ENCODE peak calls at places on chromosomes 16 and 17, in six cellular contexts. S, Z, I, R, B and Y are unnamed samples. For H3K36me3, the result is how much of the 10 kb centered on the place peaks cover.

GRCh38 chr16:69798466-69798865 is 36.3 kb downstream of the WWP2 start:
- DNase-seq in I (no peak), R (no peak), Z (no peak), S (no peak), B (no peak), Y (peak)

GRCh38 chr17:29573558-29573870 is 5.0 kb downstream of the TP53I13 start:
- DNase-seq in I (peak), R (no peak), S (no peak), B (no peak), Z (no peak), Y (no peak)

GRCh38 chr17:27463235-27463677 is 7.0 kb downstream of the KSR1 start:
- DNase-seq in B (no peak), Z (peak), I (no peak), S (no peak), R (no peak), Y (no peak)

GRCh38 chr17:14297161-14297851 is 3.6 kb upstream of the HS3ST3B1 start:
- DNase-seq in I (no peak), Z (no peak), S (no peak), R (no peak), B (no peak), Y (no peak)

GRCh38 chr16:48948911-48949310 is 332.7 kb downstream of the CBLN1 start:
- DNase-seq in Z (no peak), B (no peak), R (no peak), I (no peak), S (no peak), Y (no peak)

GRCh38 chr16:47851026-47851610 is 304.7 kb downstream of the ABCC12 start:
- DNase-seq in I (no peak), Z (no peak), B (no peak), S (no peak), R (no peak), Y (no peak)

GRCh38 chr16:58450590-58450989 is 49.4 kb upstream of the NDRG4 start:
- DNase-seq in Z (no peak), B (no peak), S (no peak), R (no peak), I (no peak), Y (no peak)

GRCh38 chr16:46857261-46857962 is 26.4 kb upstream of the C16orf87 start:
- DNase-seq in S (peak), I (no peak), R (no peak), B (no peak), Z (peak), Y (peak)

GRCh38 chr17:57035971-57036481 is 49.0 kb upstream of the AKAP1 start:
- DNase-seq in Z (no peak), R (no peak), B (no peak), I (peak), S (peak), Y (no peak)

GRCh38 chr16:12123462-12123861 is 146.9 kb downstream of the SNX29 start:
- DNase-seq in I (no peak), B (no peak), R (no peak), Z (no peak), S (no peak), Y (no peak)

GRCh38 chr16:28491970-28492474 is at the start of gene CLN3:
- DNase-seq in Z (peak), R (peak), B (peak), S (peak), I (peak), Y (peak)

GRCh38 chr16:70685938-70686375 is at the start of gene MTSS2:
- DNase-seq in R (peak), I (peak), S (peak), Z (no peak), B (peak), Y (peak)

GRCh38 chr16:58960484-58960883 is 226.4 kb upstream of the GOT2 start:
- DNase-seq in S (no peak), R (no peak), Z (no peak), I (no peak), B (no peak), Y (no peak)

GRCh38 chr17:40355123-40355803 is 9.3 kb downstream of the GJD3 start:
- DNase-seq in S (peak), B (peak), R (peak), Z (peak), I (peak), Y (no peak)

GRCh38 chr16:5010576-5011329 is 23.0 kb downstream of the NAGPA start:
- DNase-seq in B (no peak), I (no peak), S (no peak), Z (no peak), R (no peak), Y (no peak)

GRCh38 chr16:53546988-53547391 is 44.0 kb upstream of the AKTIP start:
- DNase-seq in R (no peak), B (no peak), S (no peak), I (no peak), Z (no peak), Y (peak)

GRCh38 chr17:4477286-4477791 is 21.3 kb upstream of the SPNS2 start:
- DNase-seq in R (peak), B (no peak), Z (no peak), I (no peak), S (no peak), Y (no peak)

GRCh38 chr16:68985268-68985667 is 120.2 kb upstream of the HAS3 start:
- DNase-seq in B (no peak), Z (no peak), S (no peak), I (no peak), R (no peak), Y (peak)

GRCh38 chr16:81625544-81626152 is 153.4 kb upstream of the PLCG2 start:
- DNase-seq in Z (no peak), I (peak), S (peak), R (peak), B (peak), Y (no peak)

GRCh38 chr17:42585353-42585752 is 7.8 kb upstream of the PSMC3IP start:
- DNase-seq in R (no peak), S (no peak), B (no peak), I (no peak), Z (no peak), Y (no peak)

GRCh38 chr17:55726440-55726839 is 3.8 kb upstream of the TMEM100 start:
- DNase-seq in S (peak), B (peak), R (no peak), Z (no peak), I (peak), Y (peak)

GRCh38 chr16:57886427-57886826 is 84.1 kb upstream of the KIFC3 start:
- DNase-seq in S (no peak), I (no peak), Z (no peak), B (no peak), R (no peak), Y (no peak)

GRCh38 chr16:27253526-27253930 is 15.0 kb downstream of the NSMCE1 start:
- DNase-seq in R (no peak), I (no peak), B (no peak), Z (no peak), S (no peak), Y (peak)

GRCh38 chr17:39152134-39152884 is 872 bp upstream of the PLXDC1 start:
- DNase-seq in Z (no peak), B (no peak), S (peak), R (no peak), I (peak), Y (no peak)

GRCh38 chr17:43018008-43018853 is 4.0 kb downstream of the VAT1 start:
- DNase-seq in Z (no peak), S (no peak), R (no peak), I (no peak), B (no peak), Y (no peak)

GRCh38 chr17:39011907-39012468 is 44.8 kb upstream of the FBXO47 start:
- DNase-seq in S (no peak), Z (no peak), B (no peak), I (no peak), R (no peak), Y (no peak)

GRCh38 chr16:67825119-67825518 is 17.0 kb upstream of the THAP11 start:
- DNase-seq in Z (no peak), S (no peak), I (no peak), B (no peak), R (no peak), Y (no peak)

GRCh38 chr17:73492125-73492801 is 152.0 kb downstream of the SDK2 start:
- DNase-seq in R (no peak), I (no peak), B (no peak), S (no peak), Z (no peak), Y (no peak)

GRCh38 chr17:3959295-3959899 is 4.8 kb downstream of the ATP2A3 start:
- DNase-seq in Z (no peak), R (peak), B (no peak), I (no peak), S (peak), Y (peak)

GRCh38 chr17:56064506-56064905 is 88.8 kb upstream of the ANKFN1 start:
- DNase-seq in R (no peak), I (no peak), Z (no peak), S (no peak), B (no peak), Y (no peak)

GRCh38 chr17:21213005-21213404 is 956 bp downstream of the TMEM11 start:
- DNase-seq in I (no peak), R (no peak), B (no peak), S (no peak), Z (no peak), Y (no peak)

GRCh38 chr17:61335105-61335844 is 64.4 kb upstream of the TBX2 start:
- DNase-seq in B (peak), S (no peak), Z (no peak), I (no peak), R (no peak), Y (no peak)

GRCh38 chr17:76337413-76337777 is 16.3 kb downstream of the PRPSAP1 start:
- DNase-seq in Z (no peak), B (no peak), I (no peak), S (no peak), R (no peak), Y (no peak)

DNA sequence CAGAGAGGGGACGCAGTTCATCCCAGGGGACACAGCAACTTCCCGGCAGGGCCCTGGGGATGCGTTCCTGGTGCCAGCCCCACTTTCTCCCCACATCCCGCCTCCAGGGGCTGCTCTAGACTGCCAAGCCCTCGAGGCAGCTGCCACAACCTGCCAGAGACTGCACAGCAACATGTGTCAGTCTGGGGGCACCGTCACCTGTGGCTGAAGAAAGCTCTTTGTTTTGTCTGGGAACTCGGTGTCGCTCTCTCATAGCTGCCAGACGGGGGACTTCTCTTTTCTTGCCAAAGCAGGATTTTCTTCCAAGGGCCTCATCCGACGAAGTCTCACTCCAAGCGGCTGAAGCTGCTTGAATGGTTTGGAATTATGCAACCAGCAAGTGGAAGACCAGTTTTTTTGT is 43.7 kb downstream of the COTL1 start:
- DNase-seq in Z (no peak), S (no peak), B (no peak), R (no peak), I (no peak), Y (no peak)
- H3K4me3 ChIP-seq in Z (no peak), S (no peak), B (no peak), R (no peak), I (no peak), Y (no peak)

DNA sequence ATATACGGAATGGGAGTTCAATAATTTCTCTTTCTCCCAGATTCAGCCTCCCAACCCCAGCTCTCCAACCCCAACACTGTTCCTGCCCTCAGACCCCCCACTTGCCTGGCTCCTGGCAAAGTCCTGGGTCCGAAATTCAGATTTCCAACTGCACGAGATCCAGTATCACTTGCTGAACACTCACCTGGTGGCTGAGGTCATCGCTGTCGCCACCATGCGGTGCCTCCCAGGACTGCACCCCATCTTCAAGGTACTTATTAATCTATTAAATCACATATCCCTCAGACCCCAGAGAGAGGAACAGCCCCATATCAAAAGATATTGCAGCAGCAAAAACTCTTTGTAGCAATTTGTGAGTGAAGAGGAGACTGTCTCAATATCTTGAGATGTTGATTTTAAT is 5.7 kb downstream of the ALOX12 start:
- DNase-seq in S (no peak), R (peak), B (no peak), I (no peak), Z (no peak), Y (peak)
- TF ChIP-seq CTCF in S (no peak), R (peak), B (peak), I (peak), Z (peak), Y (peak)

GRCh38 chr16:16080465-16081065 is 131.1 kb downstream of the ABCC1 start:
- DNase-seq in R (no peak), I (no peak), Z (no peak), B (no peak), S (no peak), Y (no peak)

GRCh38 chr16:16086653-16087446 is 136.4 kb downstream of the ABCC6 start:
- DNase-seq in Z (no peak), R (no peak), B (no peak), I (no peak), S (no peak), Y (no peak)

GRCh38 chr16:16082255-16082654 is 132.8 kb downstream of the ABCC1 start:
- DNase-seq in I (no peak), S (no peak), Z (no peak), B (no peak), R (no peak), Y (no peak)

GRCh38 chr16:16083421-16084156 is 134.2 kb downstream of the ABCC1 start:
- DNase-seq in I (no peak), S (no peak), Z (peak), B (no peak), R (no peak), Y (peak)

DNA sequence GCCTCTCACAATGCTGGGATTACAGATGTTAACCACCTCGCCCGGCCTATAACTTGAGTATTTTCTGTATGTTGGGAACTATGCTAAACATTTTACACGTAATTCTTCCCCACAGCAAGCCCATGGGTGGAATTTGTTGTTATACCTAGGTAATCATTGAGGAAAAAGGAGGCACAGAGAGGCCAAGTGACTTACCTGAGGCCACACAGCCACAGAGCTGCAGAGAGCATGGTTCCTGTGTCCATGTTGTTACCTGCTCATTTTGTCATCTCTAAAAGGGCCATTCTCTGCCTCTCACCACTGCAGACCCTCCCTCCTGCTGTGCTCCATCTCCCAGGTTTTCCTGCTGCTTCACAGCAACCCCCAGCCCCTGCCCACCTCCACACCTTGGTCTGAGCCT is 135.5 kb downstream of the ABCC1 start:
- DNase-seq in B (no peak), I (no peak), Z (no peak), S (no peak), R (no peak), Y (no peak)
- H3K36me3 ChIP-seq in B (half or more), I (under half), Z (half or more), S (under half), R (half or more), Y (half or more)

DNA sequence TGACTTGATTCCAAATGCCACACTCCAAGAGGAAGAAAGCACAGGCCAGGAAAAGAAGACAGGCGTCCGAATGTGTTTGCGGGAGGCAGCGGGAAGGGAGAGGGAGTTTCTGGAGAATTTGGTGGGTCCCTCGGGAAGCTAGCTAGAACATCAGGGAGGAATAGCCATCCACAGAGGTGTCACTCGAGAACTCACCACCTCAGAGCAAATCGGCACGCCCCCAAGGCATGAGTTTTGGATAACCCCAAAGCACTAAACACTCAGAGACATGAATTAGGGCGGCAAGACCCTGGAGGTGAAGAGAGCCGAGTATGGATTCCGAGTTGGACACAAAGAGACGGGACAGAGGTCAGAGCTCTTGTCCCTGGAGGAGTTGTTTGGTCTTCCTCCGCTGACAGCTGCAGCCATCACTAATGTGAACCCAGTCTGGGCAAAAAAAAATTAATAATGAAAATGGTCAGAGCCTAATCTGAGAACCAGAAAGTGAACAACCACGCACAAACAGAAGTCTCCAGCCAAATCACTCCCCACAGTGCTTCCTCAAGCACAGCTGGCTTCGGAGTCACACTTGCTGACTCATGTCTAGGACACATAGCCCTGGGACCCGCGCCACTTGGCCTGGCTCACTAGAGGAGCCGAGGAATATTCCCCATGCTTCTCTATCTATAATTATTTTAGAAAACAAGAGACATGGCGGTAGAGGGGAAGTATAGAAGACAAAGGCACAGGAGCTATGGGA is 109.3 kb downstream of the ZFHX3 start:
- DNase-seq in B (peak), S (peak), R (no peak), Z (no peak), I (peak), Y (peak)
- H3K4me3 ChIP-seq in B (peak), S (no peak), R (no peak), Z (no peak), I (peak), Y (no peak)

DNA sequence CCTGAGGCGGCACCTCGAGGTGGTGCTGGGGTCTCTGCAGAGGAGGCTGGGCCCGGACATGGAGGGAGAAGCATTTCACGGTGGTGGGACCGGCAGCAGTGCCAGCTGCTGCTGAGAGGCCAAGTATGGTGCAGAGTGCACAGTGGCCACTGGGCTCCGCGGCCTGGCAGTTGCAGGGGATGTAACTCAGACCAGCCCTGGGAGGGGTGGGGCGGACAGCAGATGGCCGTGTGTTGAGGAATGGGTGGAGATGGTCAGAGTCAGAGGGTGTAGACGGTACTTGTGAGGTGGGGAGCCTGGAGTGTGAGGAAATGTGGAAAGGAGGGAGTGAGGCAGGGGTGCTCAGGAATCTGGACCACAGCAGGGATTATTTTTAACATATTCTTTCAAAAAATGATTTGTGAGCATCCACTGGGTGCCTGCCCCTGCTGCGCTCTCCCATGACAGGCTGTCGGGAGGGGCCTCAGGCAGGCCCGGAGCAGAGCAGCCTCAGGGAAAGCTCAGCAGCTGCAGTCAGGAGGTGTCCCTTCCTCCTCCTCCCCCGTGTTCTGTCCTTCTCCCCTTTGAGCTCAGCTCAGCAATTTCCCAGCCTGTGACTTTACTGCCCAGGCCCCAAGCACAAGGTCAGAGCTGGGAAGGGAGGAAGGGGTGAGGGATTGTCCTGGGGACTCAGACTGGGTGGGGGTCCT is 113.1 kb downstream of the RAP1GAP2 start:
- DNase-seq in Z (no peak), B (no peak), S (no peak), I (no peak), R (no peak), Y (no peak)
- TF ChIP-seq CTCF in Z (no peak), B (no peak), S (no peak), I (no peak), R (no peak), Y (no peak)

GRCh38 chr17:35665662-35666061 is 65.8 kb upstream of the RASL10B start:
- DNase-seq in S (no peak), Z (no peak), I (no peak), R (no peak), B (no peak), Y (no peak)
- H3K36me3 ChIP-seq in S (under half), Z (under half), I (under half), R (under half), B (under half), Y (under half)

GRCh38 chr16:56355221-56355620 is 70.1 kb downstream of the AMFR start:
- DNase-seq in B (peak), Z (no peak), S (no peak), R (no peak), I (peak), Y (no peak)

GRCh38 chr16:56355786-56356275 is 69.5 kb downstream of the AMFR start:
- DNase-seq in Z (no peak), B (peak), I (peak), S (no peak), R (no peak), Y (no peak)

GRCh38 chr16:56357765-56358322 is 67.5 kb downstream of the AMFR start:
- DNase-seq in I (peak), B (no peak), Z (no peak), S (no peak), R (no peak), Y (no peak)

GRCh38 chr16:56356276-56357241 is 68.8 kb downstream of the AMFR start:
- DNase-seq in I (peak), B (peak), Z (peak), S (peak), R (peak), Y (peak)

DNA sequence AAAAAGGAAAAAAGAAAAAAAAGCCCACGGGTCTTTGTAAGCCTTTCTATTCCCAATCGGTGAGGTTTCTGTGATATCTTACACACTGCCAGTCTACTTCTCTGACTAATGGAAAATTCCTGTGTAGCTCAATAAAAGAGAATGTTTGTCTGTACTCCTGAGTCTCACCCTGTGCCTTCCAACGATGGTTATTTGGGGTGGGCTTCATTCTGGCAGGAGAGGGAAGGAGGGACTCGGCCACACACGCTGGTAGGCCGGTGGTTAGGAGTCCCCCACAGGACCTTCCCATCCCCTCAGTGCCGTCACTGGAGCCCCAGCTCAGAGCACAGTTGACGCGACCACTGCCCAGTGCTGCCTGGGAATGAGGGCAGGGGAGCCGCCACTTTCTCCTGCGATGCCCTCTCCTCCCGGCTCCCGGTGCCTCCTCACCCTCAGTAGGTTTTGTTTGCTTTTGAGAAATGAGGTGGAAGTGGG is 68.0 kb downstream of the AMFR start:
- DNase-seq in R (no peak), B (no peak), Z (no peak), S (no peak), I (peak), Y (peak)
- H3K4me3 ChIP-seq in R (peak), B (peak), Z (no peak), S (peak), I (peak), Y (peak)

GRCh38 chr16:84553873-84554399 is 49.5 kb upstream of the MEAK7 start:
- DNase-seq in S (no peak), R (no peak), I (no peak), Z (peak), B (no peak), Y (no peak)
- TF ChIP-seq CTCF in S (no peak), R (no peak), I (no peak), Z (no peak), B (no peak), Y (no peak)

GRCh38 chr16:87842209-87842869 is 27.0 kb downstream of the SLC7A5 start:
- DNase-seq in I (no peak), S (no peak), R (no peak), B (no peak), Z (peak), Y (no peak)
- H3K36me3 ChIP-seq in I (under half), S (under half), R (under half), B (under half), Z (half or more), Y (half or more)